ENCODE peak calls at places on chromosomes 6 and 20, in six cellular contexts. Z is GM12878, B is A549, C is Panc1, P is HCT116, V is GM23338. M is an unnamed sample.
A peak's percentile ranks its signal among the peaks of the same experiment; 100 is the strongest.

GRCh38 chr20:39661833-39662232 is 699.7 kb downstream of the DHX35 start:
- DNase-seq in Z (no peak), B (peak; percentile 11), C (no peak), P (no peak), V (no peak), M (no peak)

GRCh38 chr6:87944541-87944954 is 103.1 kb upstream of the SPACA1 start:
- DNase-seq in Z (no peak), B (peak; percentile 48), C (peak; percentile 32), P (no peak), V (peak; percentile 31), M (peak; percentile 10)

GRCh38 chr6:31829633-31830492 is 2.3 kb downstream of the HSPA1B start:
- DNase-seq in Z (no peak), B (peak; percentile 51), C (no peak), P (no peak), V (peak; percentile 61), M (no peak)

GRCh38 chr6:133265066-133265465 is 23.9 kb downstream of the EYA4 start:
- DNase-seq in Z (no peak), B (no peak), C (no peak), P (no peak), V (no peak), M (no peak)

GRCh38 chr6:139603554-139603953 is 229.1 kb upstream of the CITED2 start:
- DNase-seq in Z (no peak), B (no peak), C (no peak), P (no peak), V (no peak), M (no peak)

GRCh38 chr20:63082308-63082938 is 75.7 kb upstream of the BHLHE23 start:
- DNase-seq in Z (no peak), B (no peak), C (no peak), P (no peak), V (peak; percentile 86), M (no peak)

GRCh38 chr6:22956029-22956715 is 386.8 kb downstream of the HDGFL1 start:
- DNase-seq in Z (no peak), B (no peak), C (no peak), P (no peak), V (no peak), M (no peak)

GRCh38 chr6:134106702-134107101 is 54.3 kb upstream of the SLC2A12 start:
- DNase-seq in Z (no peak), B (no peak), C (no peak), P (no peak), V (no peak), M (no peak)

GRCh38 chr20:32678948-32679347 is 5.2 kb upstream of the C20orf203 start:
- DNase-seq in Z (no peak), B (no peak), C (no peak), P (no peak), V (no peak), M (no peak)

GRCh38 chr6:150753404-150754184 is 111.9 kb upstream of the MTHFD1L start:
- DNase-seq in Z (no peak), B (no peak), C (no peak), P (no peak), V (peak; percentile 64), M (no peak)

GRCh38 chr20:46364670-46365482 is 41.5 kb downstream of the ELMO2 start:
- DNase-seq in Z (no peak), B (no peak), C (no peak), P (no peak), V (no peak), M (no peak)

GRCh38 chr6:80357674-80358073 is 251.2 kb downstream of the BCKDHB start:
- DNase-seq in Z (no peak), B (no peak), C (no peak), P (no peak), V (no peak), M (no peak)

GRCh38 chr6:30518505-30518850 is 29.2 kb downstream of the HLA-E start:
- DNase-seq in Z (no peak), B (no peak), C (no peak), P (no peak), V (peak; percentile 42), M (no peak)

GRCh38 chr6:128954308-128955043 is 71.5 kb downstream of the LAMA2 start:
- DNase-seq in Z (no peak), B (no peak), C (no peak), P (no peak), V (peak; percentile 22), M (no peak)

GRCh38 chr6:131293472-131293911 is 158.2 kb downstream of the AKAP7 start:
- DNase-seq in Z (no peak), B (no peak), C (no peak), P (no peak), V (peak; percentile 39), M (no peak)

GRCh38 chr20:62772994-62773858 is 23.0 kb upstream of the MRGBP start:
- DNase-seq in Z (no peak), B (no peak), C (no peak), P (no peak), V (no peak), M (no peak)

GRCh38 chr6:96116674-96117073 is 100.9 kb downstream of the FUT9 start:
- DNase-seq in Z (no peak), B (no peak), C (no peak), P (no peak), V (peak; percentile 38), M (no peak)

GRCh38 chr20:62704341-62704948 is 4.2 kb upstream of the NTSR1 start:
- DNase-seq in Z (no peak), B (peak; percentile 66), C (peak; percentile 77), P (peak; percentile 91), V (no peak), M (peak; percentile 85)

GRCh38 chr6:119207973-119208725 is 129.7 kb upstream of the FAM184A start:
- DNase-seq in Z (no peak), B (no peak), C (no peak), P (peak; percentile 21), V (no peak), M (no peak)

GRCh38 chr6:124298682-124299081 is 495.0 kb downstream of the NKAIN2 start:
- DNase-seq in Z (no peak), B (no peak), C (no peak), P (no peak), V (no peak), M (no peak)

GRCh38 chr6:35360349-35361138 is 18.2 kb downstream of the PPARD start:
- DNase-seq in Z (no peak), B (peak; percentile 14), C (no peak), P (no peak), V (peak; percentile 79), M (peak; percentile 42)

GRCh38 chr6:159097256-159097655 is 52.5 kb upstream of the TAGAP start:
- DNase-seq in Z (no peak), B (no peak), C (no peak), P (no peak), V (no peak), M (no peak)

GRCh38 chr6:37878150-37878710 is 58.7 kb downstream of the ZFAND3 start:
- DNase-seq in Z (no peak), B (no peak), C (no peak), P (no peak), V (no peak), M (no peak)

GRCh38 chr6:42120895-42121865 is 21.2 kb downstream of the C6orf132 start:
- DNase-seq in Z (no peak), B (peak; percentile 55), C (no peak), P (no peak), V (no peak), M (no peak)

GRCh38 chr20:21100590-21101452 is 5.3 kb downstream of the LINC00237 start:
- DNase-seq in Z (no peak), B (no peak), C (no peak), P (no peak), V (peak; percentile 91), M (peak; percentile 52)

GRCh38 chr20:20864346-20865096 is 152.1 kb upstream of the RALGAPA2 start:
- DNase-seq in Z (no peak), B (peak; percentile 50), C (no peak), P (no peak), V (peak; percentile 63), M (no peak)

GRCh38 chr6:90466191-90466940 is 120.5 kb downstream of the MAP3K7 start:
- DNase-seq in Z (no peak), B (no peak), C (no peak), P (no peak), V (no peak), M (no peak)

GRCh38 chr6:169233832-169234231 is 19.8 kb downstream of the THBS2 start:
- DNase-seq in Z (no peak), B (no peak), C (no peak), P (no peak), V (no peak), M (no peak)
- TF ChIP-seq REST in Z (no peak), B (no peak), C (no peak), P (no peak), V (no peak), M (no peak)

GRCh38 chr20:50039706-50040431 is 57.1 kb downstream of the SNAI1 start:
- DNase-seq in Z (no peak), B (no peak), C (no peak), P (no peak), V (no peak), M (peak; percentile 72)

GRCh38 chr20:50037123-50037522 is 54.3 kb downstream of the SNAI1 start:
- DNase-seq in Z (no peak), B (no peak), C (no peak), P (no peak), V (no peak), M (no peak)

GRCh38 chr20:50038169-50038568 is 55.4 kb downstream of the SNAI1 start:
- DNase-seq in Z (no peak), B (no peak), C (no peak), P (no peak), V (no peak), M (no peak)

GRCh38 chr20:50037575-50037974 is 54.8 kb downstream of the SNAI1 start:
- DNase-seq in Z (no peak), B (no peak), C (no peak), P (no peak), V (no peak), M (no peak)

DNA sequence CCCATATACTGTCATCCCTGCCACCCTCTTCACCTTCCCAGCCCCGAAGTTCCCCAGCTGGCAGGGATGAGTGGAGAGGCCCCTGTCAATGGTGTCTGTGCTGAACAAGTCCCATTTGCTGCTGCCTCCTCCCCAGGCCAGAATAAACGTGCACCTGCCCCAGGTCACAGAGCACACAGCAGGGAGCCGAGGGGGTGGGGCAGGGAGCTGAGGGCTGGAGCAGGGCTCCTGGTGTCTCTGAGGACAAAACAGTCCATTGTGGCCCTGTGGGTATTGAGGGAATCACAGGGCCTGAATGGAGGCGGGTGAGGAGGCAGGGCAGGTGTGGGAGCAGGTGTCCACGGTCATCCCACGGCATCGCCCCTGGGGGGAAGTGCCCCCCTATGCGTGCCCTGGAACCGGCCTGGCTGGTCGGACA is 55.8 kb downstream of the SNAI1 start:
- DNase-seq in Z (no peak), B (no peak), C (no peak), P (no peak), V (no peak), M (no peak)
- TF ChIP-seq REST in Z (no peak), B (no peak), C (no peak), P (no peak), V (no peak), M (no peak)

GRCh38 chr6:166494757-166495486 is 91.6 kb downstream of the RAMACL start:
- DNase-seq in Z (no peak), B (no peak), C (no peak), P (no peak), V (no peak), M (no peak)
- TF ChIP-seq REST in Z (no peak), B (no peak), C (no peak), P (no peak), V (no peak), M (no peak)

GRCh38 chr6:43570876-43571441 is 4.9 kb downstream of the XPO5 start:
- DNase-seq in Z (no peak), B (no peak), C (no peak), P (no peak), V (no peak), M (no peak)
- TF ChIP-seq REST in Z (no peak), B (no peak), C (no peak), P (no peak), V (no peak), M (no peak)

GRCh38 chr6:14135865-14136539 is 18.4 kb downstream of the CD83 start:
- DNase-seq in Z (no peak), B (no peak), C (no peak), P (no peak), V (no peak), M (no peak)
- TF ChIP-seq REST in Z (no peak), B (no peak), C (no peak), P (no peak), V (no peak), M (no peak)